ENCODE peak calls at places on chromosomes 13 and 19, in seven cellular contexts. D is IMR-90, M is HepG2, V is HL-60, L is choroid plexus epithelial cell, U is dorsolateral prefrontal cortex, A is cardiac fibroblast. J is an unnamed sample.
A peak's percentile ranks its signal among the peaks of the same experiment; 100 is the strongest.

GRCh38 chr13:27280009-27280646 is 9.5 kb downstream of the RASL11A start:
- DNase-seq in D (no peak), M (no peak), V (no peak), L (peak; percentile 55), U (no peak), A (no peak), J (no peak)

GRCh38 chr13:50707533-50708096 is 135.9 kb downstream of the DLEU7 start:
- DNase-seq in D (no peak), M (no peak), V (peak; percentile 60), L (no peak), U (no peak), A (no peak), J (peak; percentile 32)

GRCh38 chr13:91988331-91988730 is 589.9 kb downstream of the GPC5 start:
- DNase-seq in D (no peak), M (no peak), V (no peak), L (no peak), U (no peak), A (no peak), J (no peak)

GRCh38 chr19:39438270-39438934 is 2.7 kb upstream of the RPS16 start:
- DNase-seq in D (peak; percentile 67), M (peak; percentile 50), V (no peak), L (peak; percentile 50), U (no peak), A (peak; percentile 64), J (no peak)

GRCh38 chr13:50115695-50116094 is 100.5 kb downstream of the KCNRG start:
- DNase-seq in D (no peak), M (no peak), V (no peak), L (no peak), U (no peak), A (no peak), J (no peak)

GRCh38 chr19:44809856-44810554 is 1.1 kb downstream of the BCAM start:
- DNase-seq in D (no peak), M (no peak), V (no peak), L (no peak), U (no peak), A (no peak), J (no peak)

GRCh38 chr19:41893899-41894298 is 10.9 kb downstream of the ARHGEF1 start:
- DNase-seq in D (peak; percentile 38), M (peak; percentile 59), V (peak; percentile 20), L (peak; percentile 46), U (no peak), A (peak; percentile 32), J (no peak)

GRCh38 chr19:35757231-35757748 is 461 bp upstream of the HSPB6 start:
- DNase-seq in D (peak; percentile 96), M (peak; percentile 24), V (no peak), L (peak; percentile 99), U (no peak), A (peak; percentile 96), J (peak; percentile 78)

GRCh38 chr13:48709213-48709612 is 55.5 kb downstream of the CYSLTR2 start:
- DNase-seq in D (no peak), M (no peak), V (no peak), L (no peak), U (no peak), A (no peak), J (no peak)

GRCh38 chr13:19962894-19963293 is 4.4 kb downstream of the ZMYM2 start:
- DNase-seq in D (no peak), M (no peak), V (no peak), L (no peak), U (no peak), A (no peak), J (no peak)

GRCh38 chr13:97108535-97108910 is 113.6 kb upstream of the MBNL2 start:
- DNase-seq in D (peak; percentile 49), M (no peak), V (no peak), L (peak; percentile 37), U (no peak), A (peak; percentile 66), J (peak; percentile 48)

GRCh38 chr13:110615322-110616102 is at the start of gene NAXD:
- DNase-seq in D (peak; percentile 93), M (peak; percentile 89), V (peak; percentile 97), L (peak; percentile 98), U (peak; percentile 92), A (peak; percentile 96), J (peak; percentile 95)

GRCh38 chr13:47437411-47437810 is 540.6 kb upstream of the HTR2A start:
- DNase-seq in D (peak; percentile 89), M (no peak), V (no peak), L (peak; percentile 55), U (no peak), A (peak; percentile 3), J (no peak)

GRCh38 chr19:50003810-50004419 is 21.3 kb downstream of the VRK3 start:
- DNase-seq in D (peak; percentile 97), M (no peak), V (peak; percentile 44), L (peak; percentile 96), U (no peak), A (peak; percentile 96), J (no peak)

GRCh38 chr13:35961002-35961401 is 170.2 kb downstream of the DCLK1 start:
- DNase-seq in D (no peak), M (no peak), V (no peak), L (peak; percentile 70), U (no peak), A (peak; percentile 49), J (no peak)

GRCh38 chr19:18170714-18171255 is 2.8 kb upstream of the IFI30 start:
- DNase-seq in D (no peak), M (no peak), V (peak; percentile 64), L (no peak), U (no peak), A (no peak), J (no peak)

DNA sequence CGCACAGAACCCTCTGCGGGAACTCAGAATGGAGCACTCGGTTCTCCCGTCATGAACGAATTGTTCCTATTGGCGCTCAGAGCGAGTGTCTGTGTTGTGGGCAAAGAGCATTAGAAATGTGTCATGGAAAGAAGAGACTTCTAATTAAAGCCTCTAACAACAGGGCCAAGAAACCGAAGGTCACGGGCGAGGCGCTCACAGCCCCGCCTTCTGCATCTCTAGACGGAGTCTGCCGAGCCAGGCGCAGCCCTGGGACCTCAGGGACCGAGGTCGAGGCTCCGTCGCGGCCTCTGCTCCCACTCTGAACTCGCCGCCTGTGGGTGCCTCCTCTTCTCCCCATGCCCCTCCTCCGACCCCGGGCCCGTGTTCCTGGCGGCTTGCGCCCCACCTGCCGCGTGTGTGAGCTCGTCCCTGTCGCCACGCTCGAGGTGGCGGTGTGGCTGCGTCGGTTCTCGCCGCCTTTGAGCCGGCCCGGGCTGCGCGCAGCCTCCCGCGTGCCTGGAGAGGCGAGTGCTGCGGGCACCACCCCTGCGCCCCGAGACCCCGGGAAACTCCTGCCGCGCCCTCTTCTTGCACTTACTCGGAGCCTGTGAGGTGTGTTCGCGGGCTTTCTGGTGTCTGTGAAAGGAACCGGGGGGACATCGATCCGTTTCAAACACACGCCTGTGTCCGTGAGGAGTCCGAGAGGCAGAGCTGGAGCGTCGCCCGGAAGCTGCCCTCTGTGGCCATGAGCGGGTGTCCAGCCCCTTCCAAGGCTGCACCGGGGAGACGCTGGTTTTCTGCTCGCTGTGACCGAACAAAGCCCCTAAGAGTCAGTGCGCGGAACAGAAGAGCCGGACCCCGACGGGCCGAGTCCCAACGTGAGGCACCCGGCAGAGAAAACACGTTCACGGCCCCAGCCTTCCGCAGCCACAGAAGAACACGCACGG is 45.4 kb upstream of the SPACA7 start:
- DNase-seq in D (no peak), M (no peak), V (no peak), L (no peak), U (no peak), A (no peak), J (no peak)
- H3K4me3 ChIP-seq in D (no peak overlapping the region), M (no peak overlapping the region), V (no peak overlapping the region), L (no peak overlapping the region), U (peak overlapping the region; percentile 20), A (no peak overlapping the region), J (no peak overlapping the region)

GRCh38 chr13:106530907-106531520 is 4.4 kb downstream of the EFNB2 start:
- DNase-seq in D (no peak), M (no peak), V (no peak), L (peak; percentile 44), U (no peak), A (no peak), J (no peak)
- H3K4me3 ChIP-seq in D (no peak overlapping the region), M (no peak overlapping the region), V (no peak overlapping the region), L (peak overlapping the region; percentile 87), U (peak overlapping the region; percentile 88), A (no peak overlapping the region), J (peak overlapping the region; percentile 85)

GRCh38 chr13:71645467-71645866 is 221.5 kb downstream of the DACH1 start:
- DNase-seq in D (no peak), M (no peak), V (no peak), L (no peak), U (no peak), A (no peak), J (no peak)
- H3K4me3 ChIP-seq in D (no peak overlapping the region), M (no peak overlapping the region), V (no peak overlapping the region), L (no peak overlapping the region), U (no peak overlapping the region), A (no peak overlapping the region), J (no peak overlapping the region)

DNA sequence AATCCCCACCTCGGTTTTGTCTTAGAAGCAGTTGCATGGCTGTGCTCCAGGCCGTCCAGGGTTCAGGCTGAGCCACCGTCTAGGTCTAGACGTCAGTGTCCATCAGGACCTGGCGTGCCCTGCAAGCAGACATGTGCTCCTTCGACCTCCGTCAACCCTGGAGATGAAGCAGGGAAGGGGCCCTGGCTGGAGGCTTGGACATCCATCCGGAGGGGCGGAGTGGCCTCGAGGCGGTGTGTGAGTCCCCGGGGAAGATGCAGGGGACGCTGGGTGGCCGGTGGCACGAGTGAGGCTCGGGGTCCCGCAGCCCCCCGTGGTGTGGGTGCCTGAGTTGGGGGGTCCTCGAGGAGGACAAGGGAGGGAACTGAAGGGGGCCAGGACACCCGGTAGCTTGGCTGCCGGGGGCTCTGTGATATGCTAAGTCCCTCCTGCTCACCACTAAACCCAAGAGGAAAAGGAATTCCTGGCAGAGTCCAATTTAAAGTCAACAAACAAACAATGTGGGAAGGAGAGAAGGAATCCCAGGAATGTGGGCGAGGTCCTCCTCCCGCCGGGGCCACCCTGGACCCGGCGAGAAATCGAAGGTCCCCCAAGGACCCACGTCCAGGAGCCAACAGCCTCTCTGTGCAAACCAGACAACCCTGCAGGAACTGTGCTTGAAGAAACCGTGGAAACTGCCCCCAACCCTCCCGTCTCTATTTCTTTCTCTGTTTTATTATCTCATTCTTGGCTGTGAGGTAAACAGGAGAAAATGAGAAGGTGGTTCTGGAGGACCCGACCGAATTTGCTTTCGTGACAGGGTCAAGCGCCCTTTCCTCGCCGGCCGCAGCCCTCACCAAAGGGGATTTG is 14.8 kb upstream of the PTBP1 start:
- DNase-seq in D (peak; percentile 33), M (peak; percentile 89), V (no peak), L (peak; percentile 57), U (no peak), A (peak; percentile 75), J (no peak)
- H3K4me3 ChIP-seq in D (no peak overlapping the region), M (peak overlapping the region; percentile 74), V (no peak overlapping the region), L (peak overlapping the region; percentile 29), U (no peak overlapping the region), A (peak overlapping the region; percentile 24), J (no peak overlapping the region)

DNA sequence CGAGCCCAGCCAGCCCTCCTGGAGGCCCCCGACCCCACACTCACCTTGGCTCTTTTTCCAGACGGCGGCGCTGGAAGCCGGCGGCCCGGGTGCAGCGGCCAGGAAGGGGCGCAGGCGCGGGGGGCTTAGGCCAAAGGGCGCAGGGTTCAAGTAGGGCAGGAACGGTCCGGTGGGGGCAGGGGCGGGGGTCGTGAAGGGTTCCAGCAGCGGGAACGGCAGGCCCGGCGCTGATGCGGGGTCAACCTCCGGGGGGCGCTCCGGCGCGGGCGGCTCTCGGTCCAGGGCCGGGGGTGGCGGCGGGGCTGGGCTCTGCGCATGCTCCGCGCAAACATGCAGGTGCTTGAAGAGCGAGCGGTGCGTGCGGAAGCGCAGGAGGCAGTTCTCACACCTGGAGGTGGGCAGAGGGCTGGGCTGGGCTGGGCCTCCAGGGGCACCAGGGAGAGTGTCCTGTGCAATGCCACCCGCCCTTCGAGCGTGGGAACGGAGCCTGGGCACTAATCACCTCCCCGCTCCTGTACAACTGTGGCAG is 2.3 kb downstream of the ZNF414 start:
- DNase-seq in D (no peak), M (no peak), V (no peak), L (no peak), U (no peak), A (no peak), J (no peak)
- H3K4me3 ChIP-seq in D (no peak overlapping the region), M (no peak overlapping the region), V (no peak overlapping the region), L (no peak overlapping the region), U (no peak overlapping the region), A (no peak overlapping the region), J (no peak overlapping the region)